ENCODE peak calls at places on chromosome 12, in five cellular contexts. One of them, this sample, is unnamed.

GRCh38 chr12:13210543-13211190 is 14.1 kb downstream of the EMP1 start:
- DNase-seq in BE2C: no peak
- DNase-seq in heart right ventricle: no peak
- DNase-seq in uterus: no peak
- DNase-seq in lower leg skin: no peak
- DNase-seq in this sample: no peak

GRCh38 chr12:14554281-14555008 is 13.2 kb downstream of the PLBD1 start:
- DNase-seq in BE2C: peak; percentile 32
- DNase-seq in heart right ventricle: peak; percentile 90
- DNase-seq in uterus: peak; percentile 36
- DNase-seq in lower leg skin: peak; percentile 83
- DNase-seq in this sample: peak; percentile 54

GRCh38 chr12:111186347-111186746 is 182.5 kb downstream of the PHETA1 start:
- DNase-seq in BE2C: no peak
- DNase-seq in heart right ventricle: no peak
- DNase-seq in uterus: no peak
- DNase-seq in lower leg skin: no peak
- DNase-seq in this sample: no peak

GRCh38 chr12:104740668-104741067 is 217.4 kb downstream of the SLC41A2 start:
- DNase-seq in BE2C: no peak
- DNase-seq in heart right ventricle: no peak
- DNase-seq in uterus: no peak
- DNase-seq in lower leg skin: peak; percentile 43
- DNase-seq in this sample: no peak

GRCh38 chr12:122028165-122028591 is 6.5 kb downstream of the BCL7A start:
- DNase-seq in BE2C: no peak
- DNase-seq in heart right ventricle: no peak
- DNase-seq in uterus: no peak
- DNase-seq in lower leg skin: no peak
- DNase-seq in this sample: no peak

GRCh38 chr12:124852329-124852831 is 11.3 kb downstream of the SCARB1 start:
- DNase-seq in BE2C: no peak
- DNase-seq in heart right ventricle: no peak
- DNase-seq in uterus: no peak
- DNase-seq in lower leg skin: peak; percentile 47
- DNase-seq in this sample: no peak

GRCh38 chr12:102371177-102371576 is 109.2 kb downstream of the IGF1 start:
- DNase-seq in BE2C: no peak
- DNase-seq in heart right ventricle: no peak
- DNase-seq in uterus: no peak
- DNase-seq in lower leg skin: no peak
- DNase-seq in this sample: no peak

GRCh38 chr12:131116437-131117117 is 162.9 kb downstream of the ADGRD1 start:
- DNase-seq in BE2C: peak; percentile 68
- DNase-seq in heart right ventricle: no peak
- DNase-seq in uterus: peak; percentile 48
- DNase-seq in lower leg skin: peak; percentile 56
- DNase-seq in this sample: no peak

GRCh38 chr12:122868471-122869177 is 27.3 kb downstream of the VPS37B start:
- DNase-seq in BE2C: no peak
- DNase-seq in heart right ventricle: no peak
- DNase-seq in uterus: no peak
- DNase-seq in lower leg skin: no peak
- DNase-seq in this sample: no peak

GRCh38 chr12:28268830-28269229 is 78.6 kb downstream of the CCDC91 start:
- DNase-seq in BE2C: no peak
- DNase-seq in heart right ventricle: no peak
- DNase-seq in uterus: no peak
- DNase-seq in lower leg skin: no peak
- DNase-seq in this sample: no peak

GRCh38 chr12:19572920-19573558 is 133.7 kb downstream of the AEBP2 start:
- DNase-seq in BE2C: peak; percentile 56
- DNase-seq in heart right ventricle: no peak
- DNase-seq in uterus: peak; percentile 24
- DNase-seq in lower leg skin: no peak
- DNase-seq in this sample: no peak

GRCh38 chr12:8065991-8066594 is at the start of gene C3AR1:
- DNase-seq in BE2C: no peak
- DNase-seq in heart right ventricle: no peak
- DNase-seq in uterus: no peak
- DNase-seq in lower leg skin: no peak
- DNase-seq in this sample: no peak

GRCh38 chr12:94831081-94831747 is 172.3 kb downstream of the NDUFA12 start:
- DNase-seq in BE2C: no peak
- DNase-seq in heart right ventricle: peak; percentile 11
- DNase-seq in uterus: no peak
- DNase-seq in lower leg skin: no peak
- DNase-seq in this sample: no peak

GRCh38 chr12:116366456-116366776 is 88.9 kb upstream of the MED13L start:
- DNase-seq in BE2C: peak; percentile 89
- DNase-seq in heart right ventricle: no peak
- DNase-seq in uterus: no peak
- DNase-seq in lower leg skin: no peak
- DNase-seq in this sample: no peak

GRCh38 chr12:40209886-40210285 is 14.9 kb upstream of the LRRK2 start:
- DNase-seq in BE2C: no peak
- DNase-seq in heart right ventricle: no peak
- DNase-seq in uterus: no peak
- DNase-seq in lower leg skin: no peak
- DNase-seq in this sample: no peak

GRCh38 chr12:99752740-99753139 is 105.2 kb downstream of the GARIN6 start:
- DNase-seq in BE2C: no peak
- DNase-seq in heart right ventricle: no peak
- DNase-seq in uterus: no peak
- DNase-seq in lower leg skin: no peak
- DNase-seq in this sample: no peak

GRCh38 chr12:53097564-53098353 is at the start of gene IGFBP6:
- DNase-seq in BE2C: peak; percentile 77
- DNase-seq in heart right ventricle: peak; percentile 62
- DNase-seq in uterus: peak; percentile 66
- DNase-seq in lower leg skin: no peak
- DNase-seq in this sample: no peak

GRCh38 chr12:50110127-50110761 is 1.8 kb upstream of the COX14 start:
- DNase-seq in BE2C: no peak
- DNase-seq in heart right ventricle: peak; percentile 69
- DNase-seq in uterus: no peak
- DNase-seq in lower leg skin: no peak
- DNase-seq in this sample: no peak

GRCh38 chr12:101759396-101760047 is 20.3 kb upstream of the SYCP3 start:
- DNase-seq in BE2C: no peak
- DNase-seq in heart right ventricle: no peak
- DNase-seq in uterus: no peak
- DNase-seq in lower leg skin: no peak
- DNase-seq in this sample: no peak

GRCh38 chr12:54035561-54036377 is 2.9 kb downstream of the HOXC5 start:
- DNase-seq in BE2C: peak; percentile 62
- DNase-seq in heart right ventricle: no peak
- DNase-seq in uterus: no peak
- DNase-seq in lower leg skin: no peak
- DNase-seq in this sample: no peak

GRCh38 chr12:104828015-104828414 is 130.1 kb downstream of the SLC41A2 start:
- DNase-seq in BE2C: no peak
- DNase-seq in heart right ventricle: peak; percentile 25
- DNase-seq in uterus: no peak
- DNase-seq in lower leg skin: no peak
- DNase-seq in this sample: no peak

GRCh38 chr12:32893008-32893407 is 3.6 kb downstream of the PKP2 start:
- DNase-seq in BE2C: no peak
- DNase-seq in heart right ventricle: no peak
- DNase-seq in uterus: no peak
- DNase-seq in lower leg skin: no peak
- DNase-seq in this sample: no peak

GRCh38 chr12:114774181-114774580 is 90.2 kb upstream of the TBX3 start:
- DNase-seq in BE2C: no peak
- DNase-seq in heart right ventricle: no peak
- DNase-seq in uterus: no peak
- DNase-seq in lower leg skin: no peak
- DNase-seq in this sample: no peak

GRCh38 chr12:124695861-124696260 is 128.4 kb upstream of the NCOR2 start:
- DNase-seq in BE2C: no peak
- DNase-seq in heart right ventricle: peak; percentile 52
- DNase-seq in uterus: no peak
- DNase-seq in lower leg skin: no peak
- DNase-seq in this sample: no peak

GRCh38 chr12:51270067-51270846 is at the start of gene SMAGP:
- DNase-seq in BE2C: peak; percentile 66
- DNase-seq in heart right ventricle: peak; percentile 64
- DNase-seq in uterus: peak; percentile 31
- DNase-seq in lower leg skin: peak; percentile 42
- DNase-seq in this sample: no peak

GRCh38 chr12:51460519-51460918 is 35.9 kb downstream of the SLC4A8 start:
- DNase-seq in BE2C: no peak
- DNase-seq in heart right ventricle: no peak
- DNase-seq in uterus: no peak
- DNase-seq in lower leg skin: no peak
- DNase-seq in this sample: no peak

GRCh38 chr12:122064780-122065588 is 13.6 kb upstream of the MLXIP start:
- DNase-seq in BE2C: peak; percentile 85
- DNase-seq in heart right ventricle: no peak
- DNase-seq in uterus: peak; percentile 86
- DNase-seq in lower leg skin: no peak
- DNase-seq in this sample: peak; percentile 62

GRCh38 chr12:86261606-86262005 is 5.4 kb upstream of the MGAT4C start:
- DNase-seq in BE2C: no peak
- DNase-seq in heart right ventricle: no peak
- DNase-seq in uterus: no peak
- DNase-seq in lower leg skin: no peak
- DNase-seq in this sample: no peak

GRCh38 chr12:32891956-32892355 is 4.6 kb downstream of the PKP2 start:
- DNase-seq in BE2C: no peak
- DNase-seq in heart right ventricle: no peak
- DNase-seq in uterus: no peak
- DNase-seq in lower leg skin: no peak
- DNase-seq in this sample: no peak

GRCh38 chr12:66538970-66539369 is 139.9 kb downstream of the GRIP1 start:
- DNase-seq in BE2C: no peak
- DNase-seq in heart right ventricle: no peak
- DNase-seq in uterus: no peak
- DNase-seq in lower leg skin: no peak
- DNase-seq in this sample: no peak

DNA sequence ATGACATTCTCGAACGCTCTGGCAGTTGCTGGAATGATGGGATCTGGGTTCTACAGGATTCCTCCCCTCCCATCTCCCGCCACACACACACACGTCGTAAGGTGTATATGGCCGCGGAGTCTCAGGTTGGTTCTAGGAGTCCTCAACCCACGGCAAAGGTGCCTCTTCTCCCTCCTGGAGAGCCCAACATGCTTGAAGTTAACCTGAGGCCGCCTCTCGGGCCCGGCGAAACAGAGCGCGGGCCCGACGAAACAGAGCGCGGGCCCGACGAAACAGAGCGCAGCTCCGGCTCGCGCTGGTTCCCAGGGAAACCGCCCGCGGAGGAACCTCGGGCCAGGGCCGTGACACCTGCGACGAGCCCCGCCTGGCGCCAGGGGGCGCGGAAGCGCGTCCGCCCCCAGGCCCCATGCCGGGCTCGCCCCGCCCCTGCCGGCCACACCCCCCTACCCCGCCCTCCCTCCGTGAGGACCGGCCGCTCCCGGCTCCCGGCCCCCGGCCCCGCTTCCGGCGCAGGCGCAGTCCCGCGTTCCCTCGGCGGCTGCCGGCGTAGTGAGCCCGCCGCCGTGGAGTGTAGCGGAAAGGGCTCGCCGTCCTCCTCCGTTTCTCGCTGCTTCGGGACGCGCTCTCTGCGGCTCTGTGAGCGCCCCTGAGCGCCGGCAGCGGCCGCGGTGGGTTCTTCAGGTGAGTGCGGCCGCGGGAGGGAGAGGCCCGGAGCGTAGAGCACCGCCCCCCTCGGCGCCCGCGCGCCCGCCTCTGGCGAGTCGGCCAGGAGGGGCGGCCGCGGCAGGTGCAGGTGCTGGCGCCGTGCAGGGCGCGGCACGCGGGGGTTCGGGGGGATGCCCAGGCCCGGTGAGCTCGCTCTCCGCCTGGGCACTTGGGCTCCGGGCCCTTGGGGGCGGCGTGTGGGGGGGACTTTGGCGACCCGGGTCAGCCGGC is at the start of gene RAB3IP:
- DNase-seq in BE2C: peak; percentile 94
- DNase-seq in heart right ventricle: peak; percentile 85
- DNase-seq in uterus: peak; percentile 82
- DNase-seq in lower leg skin: peak; percentile 52
- DNase-seq in this sample: peak; percentile 61
- TF ChIP-seq CTCF in BE2C: peak; percentile 43
- TF ChIP-seq CTCF in heart right ventricle: peak; percentile 73
- TF ChIP-seq CTCF in uterus: peak; percentile 71
- TF ChIP-seq CTCF in lower leg skin: no peak
- TF ChIP-seq CTCF in this sample: no peak

GRCh38 chr12:110046451-110047187 is 1.7 kb downstream of the C12orf76 start:
- DNase-seq in BE2C: no peak
- DNase-seq in heart right ventricle: no peak
- DNase-seq in uterus: no peak
- DNase-seq in lower leg skin: no peak
- DNase-seq in this sample: no peak
- TF ChIP-seq CTCF in BE2C: no peak
- TF ChIP-seq CTCF in heart right ventricle: no peak
- TF ChIP-seq CTCF in uterus: no peak
- TF ChIP-seq CTCF in lower leg skin: no peak
- TF ChIP-seq CTCF in this sample: no peak

GRCh38 chr12:64077922-64078321 is 144.2 kb downstream of the KICS2 start:
- DNase-seq in BE2C: no peak
- DNase-seq in heart right ventricle: no peak
- DNase-seq in uterus: no peak
- DNase-seq in lower leg skin: no peak
- DNase-seq in this sample: no peak
- TF ChIP-seq CTCF in BE2C: peak; percentile 44
- TF ChIP-seq CTCF in heart right ventricle: no peak
- TF ChIP-seq CTCF in uterus: peak; percentile 10
- TF ChIP-seq CTCF in lower leg skin: no peak
- TF ChIP-seq CTCF in this sample: no peak

DNA sequence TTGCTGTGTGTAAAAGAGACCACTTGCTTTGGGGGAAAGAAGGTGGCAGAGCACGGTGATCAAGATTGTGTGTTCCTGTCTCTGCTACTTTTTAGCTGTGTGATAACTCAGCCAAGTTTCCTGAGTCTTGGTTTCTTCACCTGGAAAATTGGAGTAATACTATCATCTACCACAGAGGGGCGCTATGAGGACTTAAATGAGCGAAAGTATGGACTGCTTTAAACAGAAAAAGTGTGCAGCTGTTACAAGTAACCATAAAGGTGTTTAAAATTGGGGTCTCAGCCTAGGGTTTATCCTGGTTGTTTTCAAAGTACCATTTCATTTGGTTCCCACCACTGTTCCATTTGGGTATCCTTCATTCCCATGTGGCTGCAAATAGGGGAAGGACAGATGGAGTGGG is 65.9 kb upstream of the WSCD2 start:
- DNase-seq in BE2C: no peak
- DNase-seq in heart right ventricle: no peak
- DNase-seq in uterus: no peak
- DNase-seq in lower leg skin: no peak
- DNase-seq in this sample: no peak
- TF ChIP-seq CTCF in BE2C: peak; percentile 69
- TF ChIP-seq CTCF in heart right ventricle: peak; percentile 37
- TF ChIP-seq CTCF in uterus: no peak
- TF ChIP-seq CTCF in lower leg skin: no peak
- TF ChIP-seq CTCF in this sample: no peak